ENCODE peak calls at places on chromosomes 12 and 14, in nine cellular contexts. V is NCI-H1417 treated with DMSO at 0.1 percent for 48 hours; F is stimulated activated effector memory CD8-positive, alpha-beta T cell treated with anti-CD3 and anti-CD28 coated beads, Interleukin-12 subunit alpha, Interleukin-12 subunit beta, amount 100 ng/mL, for 72 hours; U is anterior cingulate cortex; K is HCEC 1CT; N is activated CD4-positive, alpha-beta T cell treated with anti-CD3 and anti-CD28 coated beads for 48 hours; L is RPMI8226; I is AG08395; E is MV-4-11. O is an unnamed sample.

GRCh38 chr14:24409956-24410355 is 11.2 kb downstream of the NYNRIN start:
- DNase-seq in V (no peak), F (no peak), U (no peak), K (no peak), N (no peak), L (no peak), I (no peak), E (no peak), O (no peak)

GRCh38 chr12:10243803-10244520 is 31.3 kb downstream of the GABARAPL1 start:
- DNase-seq in V (no peak), F (no peak), U (no peak), K (no peak), N (no peak), L (peak; percentile 64), I (no peak), E (peak; percentile 76), O (no peak)

GRCh38 chr12:88693837-88694445 is 113.7 kb upstream of the KITLG start:
- DNase-seq in V (no peak), F (no peak), U (no peak), K (peak; percentile 37), N (no peak), L (no peak), I (no peak), E (no peak), O (no peak)

GRCh38 chr12:126483145-126484068 is 1418.2 kb downstream of the AACS start:
- DNase-seq in V (no peak), F (no peak), U (no peak), K (no peak), N (no peak), L (no peak), I (peak; percentile 59), E (no peak), O (no peak)

GRCh38 chr12:54040648-54041047 is 7.8 kb downstream of the HOXC5 start:
- DNase-seq in V (no peak), F (no peak), U (no peak), K (no peak), N (no peak), L (no peak), I (no peak), E (no peak), O (no peak)

GRCh38 chr12:90515199-90516175 is 439.5 kb downstream of the CCER1 start:
- DNase-seq in V (no peak), F (no peak), U (no peak), K (peak; percentile 79), N (no peak), L (no peak), I (peak; percentile 6), E (peak; percentile 58), O (no peak)

GRCh38 chr12:126353604-126354003 is 1288.4 kb downstream of the AACS start:
- DNase-seq in V (no peak), F (no peak), U (no peak), K (no peak), N (no peak), L (no peak), I (peak; percentile 39), E (no peak), O (no peak)

GRCh38 chr12:50922820-50923219 is 29.5 kb upstream of the HIGD1C start:
- DNase-seq in V (no peak), F (no peak), U (no peak), K (peak; percentile 62), N (no peak), L (no peak), I (peak; percentile 33), E (peak; percentile 33), O (no peak)

GRCh38 chr14:103293465-103293864 is 40.6 kb upstream of the EIF5 start:
- DNase-seq in V (no peak), F (no peak), U (no peak), K (no peak), N (no peak), L (no peak), I (no peak), E (no peak), O (no peak)

GRCh38 chr14:104927432-104927816 is 2.7 kb downstream of the PLD4 start:
- DNase-seq in V (no peak), F (no peak), U (no peak), K (no peak), N (no peak), L (peak; percentile 57), I (no peak), E (no peak), O (no peak)

GRCh38 chr12:21891763-21892217 is 49.4 kb downstream of the ABCC9 start:
- DNase-seq in V (no peak), F (no peak), U (peak; percentile 27), K (no peak), N (no peak), L (no peak), I (no peak), E (no peak), O (no peak)

GRCh38 chr14:99522457-99522891 is 41.3 kb downstream of the CCNK start:
- DNase-seq in V (no peak), F (no peak), U (no peak), K (peak; percentile 43), N (no peak), L (no peak), I (peak; percentile 58), E (no peak), O (no peak)

GRCh38 chr12:29960113-29960512 is 176.4 kb upstream of the TMTC1 start:
- DNase-seq in V (no peak), F (no peak), U (no peak), K (no peak), N (no peak), L (no peak), I (no peak), E (no peak), O (no peak)

GRCh38 chr14:59081680-59082079 is 106.8 kb upstream of the DAAM1 start:
- DNase-seq in V (no peak), F (no peak), U (no peak), K (no peak), N (no peak), L (no peak), I (no peak), E (no peak), O (no peak)

GRCh38 chr12:89151536-89151935 is 200.8 kb downstream of the DUSP6 start:
- DNase-seq in V (no peak), F (no peak), U (no peak), K (no peak), N (no peak), L (no peak), I (no peak), E (no peak), O (no peak)

GRCh38 chr14:94401083-94401482 is 12.7 kb upstream of the SERPINA1 start:
- DNase-seq in V (no peak), F (no peak), U (no peak), K (peak; percentile 52), N (no peak), L (no peak), I (peak; percentile 31), E (no peak), O (no peak)

GRCh38 chr12:122964439-122965257 is 1.6 kb downstream of the ABCB9 start:
- DNase-seq in V (no peak), F (no peak), U (no peak), K (no peak), N (no peak), L (no peak), I (no peak), E (no peak), O (no peak)

GRCh38 chr14:94581127-94581999 is at the start of gene SERPINA5:
- DNase-seq in V (no peak), F (no peak), U (no peak), K (no peak), N (no peak), L (peak; percentile 8), I (peak; percentile 53), E (no peak), O (no peak)

GRCh38 chr14:85454183-85454813 is 75.6 kb upstream of the FLRT2 start:
- DNase-seq in V (no peak), F (no peak), U (no peak), K (no peak), N (no peak), L (no peak), I (no peak), E (no peak), O (no peak)

GRCh38 chr12:49446571-49446970 is 79.3 kb downstream of the SPATS2 start:
- DNase-seq in V (no peak), F (no peak), U (no peak), K (no peak), N (no peak), L (no peak), I (no peak), E (no peak), O (no peak)

GRCh38 chr14:71687115-71687836 is 245.0 kb upstream of the RGS6 start:
- DNase-seq in V (no peak), F (no peak), U (no peak), K (no peak), N (no peak), L (no peak), I (peak; percentile 20), E (no peak), O (no peak)

GRCh38 chr12:65362231-65362630 is 83.7 kb downstream of the MSRB3 start:
- DNase-seq in V (no peak), F (no peak), U (no peak), K (no peak), N (no peak), L (no peak), I (no peak), E (no peak), O (no peak)

GRCh38 chr12:29796823-29797263 is 13.1 kb upstream of the TMTC1 start:
- DNase-seq in V (no peak), F (no peak), U (no peak), K (peak; percentile 94), N (no peak), L (no peak), I (peak; percentile 68), E (no peak), O (no peak)

GRCh38 chr12:131928080-131928764 is 854 bp upstream of the PUS1 start:
- DNase-seq in V (no peak), F (no peak), U (no peak), K (no peak), N (peak; percentile 54), L (peak; percentile 55), I (no peak), E (no peak), O (no peak)

GRCh38 chr12:32312049-32312670 is 87.2 kb upstream of the FGD4 start:
- DNase-seq in V (peak; percentile 29), F (no peak), U (no peak), K (peak; percentile 62), N (no peak), L (peak; percentile 56), I (peak; percentile 61), E (peak; percentile 56), O (peak; percentile 87)

GRCh38 chr12:46919666-46920065 is 93.9 kb upstream of the SLC38A4 start:
- DNase-seq in V (no peak), F (no peak), U (no peak), K (no peak), N (no peak), L (no peak), I (peak; percentile 18), E (no peak), O (no peak)

GRCh38 chr12:70744133-70744532 is 106.9 kb upstream of the PTPRB start:
- DNase-seq in V (no peak), F (no peak), U (no peak), K (no peak), N (no peak), L (no peak), I (no peak), E (no peak), O (no peak)

GRCh38 chr12:63400746-63401145 is 249.7 kb upstream of the AVPR1A start:
- DNase-seq in V (no peak), F (no peak), U (no peak), K (no peak), N (no peak), L (peak; percentile 75), I (no peak), E (no peak), O (no peak)

GRCh38 chr14:27372771-27373170 is 774.9 kb upstream of the NOVA1 start:
- DNase-seq in V (no peak), F (no peak), U (no peak), K (no peak), N (no peak), L (no peak), I (no peak), E (no peak), O (no peak)

GRCh38 chr14:79514700-79515099 is 696.6 kb downstream of the DIO2 start:
- DNase-seq in V (no peak), F (no peak), U (no peak), K (peak; percentile 86), N (no peak), L (no peak), I (no peak), E (no peak), O (no peak)

GRCh38 chr12:632102-632696 is 31.0 kb downstream of the NINJ2 start:
- DNase-seq in V (no peak), F (no peak), U (no peak), K (peak; percentile 74), N (no peak), L (no peak), I (peak; percentile 86), E (peak; percentile 32), O (no peak)